ENCODE peak calls at places on chromosomes 6 and 20, in nine cellular contexts. P is coronary artery, L is lower leg skin, B is HFF-Myc, J is ascending aorta, K is fibroblast of pulmonary artery, Z is A673, F is upper lobe of right lung, E is fibroblast of mammary gland. I is an unnamed sample.

GRCh38 chr20:24489631-24490260 is 20.3 kb downstream of the SYNDIG1 start:
- DNase-seq in J (peak; percentile 41), Z (no peak), K (no peak), P (peak; percentile 61), L (peak; percentile 58), F (no peak), B (no peak), E (no peak), I (no peak)

GRCh38 chr20:44491635-44492395 is 16.1 kb downstream of the TTPAL start:
- DNase-seq in F (no peak), B (no peak), K (peak; percentile 64), Z (no peak), L (no peak), E (peak; percentile 93), J (no peak), P (no peak), I (peak; percentile 78)

GRCh38 chr6:148382856-148383255 is 40.2 kb downstream of the SASH1 start:
- DNase-seq in L (no peak), K (peak; percentile 49), E (no peak), Z (no peak), P (no peak), J (no peak), B (no peak), F (no peak), I (no peak)

GRCh38 chr6:89313006-89313405 is 2.1 kb downstream of the GABRR2 start:
- DNase-seq in Z (peak; percentile 60), J (no peak), F (no peak), E (peak; percentile 91), K (peak; percentile 80), P (no peak), B (peak; percentile 81), L (no peak), I (peak; percentile 88)

GRCh38 chr20:44752099-44752931 is 6.7 kb downstream of the KCNK15 start:
- DNase-seq in P (no peak), B (no peak), E (no peak), K (no peak), F (no peak), L (no peak), J (no peak), Z (no peak), I (no peak)

GRCh38 chr6:37614059-37614940 is 83.4 kb downstream of the MDGA1 start:
- DNase-seq in K (no peak), P (no peak), B (no peak), Z (no peak), J (no peak), E (no peak), F (no peak), L (no peak), I (no peak)

GRCh38 chr6:64254558-64254957 is 619.0 kb downstream of the PHF3 start:
- DNase-seq in E (no peak), F (no peak), L (no peak), J (no peak), P (no peak), Z (no peak), B (no peak), K (no peak), I (no peak)

GRCh38 chr6:52415917-52416628 is 4.1 kb upstream of the EFHC1 start:
- DNase-seq in L (no peak), Z (no peak), F (no peak), B (no peak), J (no peak), E (peak; percentile 66), K (peak; percentile 29), P (no peak), I (peak; percentile 45)

GRCh38 chr6:13307508-13307995 is 20.8 kb downstream of the TBC1D7 start:
- DNase-seq in E (peak; percentile 83), Z (no peak), B (no peak), J (no peak), L (no peak), P (no peak), K (peak; percentile 94), F (no peak), I (peak; percentile 79)

GRCh38 chr6:139588734-139589418 is 214.4 kb upstream of the CITED2 start:
- DNase-seq in Z (no peak), L (no peak), E (peak; percentile 78), P (no peak), K (peak; percentile 70), F (no peak), J (no peak), B (no peak), I (peak; percentile 64)

GRCh38 chr6:77844822-77845221 is 192.0 kb downstream of the MEI4 start:
- DNase-seq in F (no peak), K (no peak), E (no peak), L (no peak), B (no peak), Z (no peak), J (no peak), P (no peak), I (no peak)

GRCh38 chr6:157822221-157823000 is 635 bp upstream of the SNX9 start:
- DNase-seq in P (no peak), F (peak; percentile 68), J (no peak), E (no peak), B (no peak), Z (no peak), K (no peak), L (peak; percentile 90), I (no peak)

GRCh38 chr6:109165392-109165964 is 70.2 kb downstream of the CEP57L1 start:
- DNase-seq in J (no peak), B (no peak), E (peak; percentile 78), L (no peak), F (no peak), P (no peak), Z (no peak), K (peak; percentile 88), I (peak; percentile 83)

GRCh38 chr6:15751721-15752350 is 89.0 kb upstream of the DTNBP1 start:
- DNase-seq in P (no peak), Z (no peak), F (no peak), E (no peak), L (no peak), B (no peak), K (no peak), J (no peak), I (no peak)

GRCh38 chr20:10536531-10536930 is 101.4 kb downstream of the SLX4IP start:
- DNase-seq in L (no peak), K (peak; percentile 53), B (no peak), P (no peak), J (no peak), F (peak; percentile 66), Z (no peak), E (peak; percentile 43), I (peak; percentile 64)

GRCh38 chr6:69294407-69294806 is 502.4 kb downstream of the LMBRD1 start:
- DNase-seq in P (no peak), B (no peak), K (no peak), E (no peak), L (no peak), F (no peak), Z (no peak), J (no peak), I (no peak)

GRCh38 chr20:1674361-1674760 is 16.8 kb upstream of the SIRPG start:
- DNase-seq in P (no peak), E (no peak), B (no peak), F (no peak), K (no peak), L (no peak), J (no peak), Z (no peak), I (no peak)
- TF ChIP-seq CTCF in P (no peak), E (no peak), B (no peak), F (no peak), K (no peak), L (no peak), J (no peak), Z (no peak), I (no peak)

DNA sequence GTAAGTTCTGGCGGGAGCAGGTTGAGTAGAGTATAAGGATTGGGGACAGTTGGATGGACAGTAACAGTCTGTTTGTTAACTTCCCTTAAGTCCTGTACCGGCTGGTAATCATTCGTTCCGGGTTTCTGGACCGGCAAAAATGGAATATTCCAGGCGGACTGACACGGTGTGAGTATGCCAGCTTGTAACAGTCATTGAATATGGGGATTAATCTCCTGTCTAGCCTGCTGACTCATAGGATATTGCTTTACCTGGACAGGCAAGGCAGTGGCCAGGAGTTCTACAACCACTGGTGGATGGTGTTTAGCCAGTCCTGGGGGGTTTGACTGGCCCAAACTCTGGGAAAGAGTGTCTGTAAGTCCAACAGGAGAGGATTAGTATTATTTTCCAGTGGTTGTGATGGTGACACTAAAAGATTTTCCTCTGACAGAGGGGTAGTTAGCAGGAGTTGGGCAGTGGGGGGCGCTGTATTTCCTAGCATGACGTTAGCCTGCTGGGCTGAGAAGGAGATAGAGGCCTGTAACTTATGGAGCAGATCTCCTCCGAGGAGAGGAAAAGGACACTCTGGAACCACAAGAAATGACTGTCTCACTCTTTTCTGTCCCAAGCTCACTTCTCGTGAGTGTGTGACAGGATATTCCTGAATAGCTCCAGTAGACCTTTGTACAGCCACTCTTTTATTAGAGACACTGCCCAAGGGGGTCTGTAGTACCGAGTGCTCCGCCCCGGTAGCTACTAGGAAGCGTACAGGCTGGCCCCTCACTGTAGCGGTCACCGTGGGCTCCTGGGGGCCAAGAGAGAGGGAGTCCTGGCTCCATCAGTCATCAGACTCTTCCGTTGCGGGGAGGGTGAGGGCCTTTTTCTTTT is 152.2 kb downstream of the TRIM27 start:
- DNase-seq in J (no peak), L (no peak), K (no peak), Z (peak; percentile 63), E (no peak), B (no peak), F (no peak), P (no peak), I (no peak)
- TF ChIP-seq CTCF in J (no peak), L (no peak), K (no peak), Z (peak; percentile 62), E (no peak), B (peak; percentile 27), F (no peak), P (no peak), I (no peak)

DNA sequence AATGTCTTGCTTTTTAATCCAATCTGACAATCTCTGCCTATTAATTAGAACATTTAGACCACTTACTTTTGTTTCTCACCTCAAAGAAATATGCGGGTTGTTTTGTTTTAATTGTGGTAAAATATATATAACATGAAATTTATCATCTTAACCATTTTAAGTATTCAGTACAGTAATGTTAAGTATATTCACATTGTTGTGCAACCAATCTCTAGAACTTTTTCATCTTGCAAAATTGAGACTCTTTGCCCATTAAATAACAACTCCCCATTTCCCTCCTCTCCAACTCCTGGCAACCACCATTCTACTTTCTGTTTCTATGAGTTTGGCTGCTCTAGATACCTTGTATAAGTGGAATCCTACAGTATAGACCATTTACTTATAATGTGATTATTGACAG is 13.8 kb upstream of the TCP11 start:
- DNase-seq in E (no peak), B (no peak), Z (no peak), J (no peak), F (no peak), K (no peak), P (no peak), L (no peak), I (peak; percentile 33)
- TF ChIP-seq CTCF in E (no peak), B (no peak), Z (no peak), J (no peak), F (no peak), K (no peak), P (no peak), L (no peak), I (no peak)

DNA sequence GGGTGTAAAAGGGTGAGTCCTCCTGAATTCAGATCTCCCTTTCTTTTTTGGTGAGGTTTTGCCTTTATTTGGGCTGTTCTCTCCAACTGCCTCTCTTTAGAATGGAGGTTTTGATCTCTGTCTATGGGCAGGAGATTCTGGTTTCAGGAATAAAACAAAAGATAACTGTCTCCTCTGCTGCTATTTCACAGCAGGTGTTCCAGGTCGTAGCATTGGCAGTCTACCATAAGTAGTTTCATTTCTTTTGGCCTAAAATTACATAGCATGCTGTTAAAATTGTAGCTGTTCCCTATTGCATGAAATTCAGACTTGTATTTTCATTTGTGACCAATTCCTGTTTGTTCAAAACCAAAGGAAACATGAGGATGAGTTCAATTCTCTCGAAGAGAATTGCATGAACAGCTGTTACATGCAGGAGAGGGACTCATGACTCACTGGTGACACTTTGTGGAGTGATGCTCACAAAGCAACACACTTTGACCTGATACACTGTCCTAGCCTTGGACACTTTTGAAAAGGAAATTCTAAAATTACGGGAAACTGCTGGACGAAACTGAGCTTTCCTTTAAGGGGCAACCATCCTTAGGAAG is 76.8 kb upstream of the SIRPG start:
- DNase-seq in E (peak; percentile 40), K (peak; percentile 3), B (no peak), P (no peak), J (no peak), L (no peak), Z (peak; percentile 32), F (no peak), I (peak; percentile 17)
- TF ChIP-seq CTCF in E (no peak), K (no peak), B (no peak), P (no peak), J (no peak), L (no peak), Z (peak; percentile 37), F (peak; percentile 30), I (no peak)

I was measured in fibroblast of the aortic adventitia.